ENCODE peak calls at places on chromosomes 12 and 14, in four cellular contexts. O is HepG2, C is GM12878, A is H1. F is an unnamed sample.
A peak's percentile ranks its signal among the peaks of the same experiment; 100 is the strongest.

GRCh38 chr12:17076335-17076734 is 470.4 kb upstream of the LMO3 start:
- DNase-seq in O (peak; percentile 8), C (no peak), A (no peak), F (peak; percentile 43)

GRCh38 chr14:69260979-69261605 is 1.1 kb downstream of the GALNT16 start:
- DNase-seq in O (no peak), A (peak; percentile 87), C (no peak), F (no peak)

GRCh38 chr12:57592551-57593165 is 1.7 kb downstream of the PIP4K2C start:
- DNase-seq in C (no peak), A (no peak), O (no peak), F (no peak)

GRCh38 chr12:110281549-110282342 is 699 bp downstream of the ATP2A2 start:
- DNase-seq in A (peak; percentile 72), O (no peak), C (no peak), F (no peak)

GRCh38 chr12:131827961-131828534 is at the start of gene MMP17:
- DNase-seq in O (no peak), C (no peak), A (peak; percentile 77), F (peak; percentile 52)

GRCh38 chr12:80195143-80195726 is 95.9 kb downstream of the OTOGL start:
- DNase-seq in A (no peak), O (peak; percentile 16), C (no peak), F (peak; percentile 47)

GRCh38 chr14:74649673-74650072 is 37.6 kb upstream of the LTBP2 start:
- DNase-seq in A (no peak), O (no peak), C (no peak), F (no peak)

GRCh38 chr14:60736494-60736893 is 1.9 kb downstream of the MNAT1 start:
- DNase-seq in A (no peak), C (no peak), O (peak; percentile 71), F (no peak)

GRCh38 chr14:75088566-75089373 is 19.3 kb downstream of the ZC2HC1C start:
- DNase-seq in O (peak; percentile 62), A (peak; percentile 67), C (no peak), F (peak; percentile 38)

GRCh38 chr14:52048641-52049204 is 20.1 kb downstream of the NID2 start:
- DNase-seq in A (no peak), O (no peak), C (no peak), F (no peak)

GRCh38 chr12:106123551-106123991 is 15.2 kb downstream of the NUAK1 start:
- DNase-seq in A (no peak), O (no peak), C (no peak), F (no peak)

GRCh38 chr12:114167431-114167830 is 201.3 kb upstream of the RBM19 start:
- DNase-seq in O (no peak), C (no peak), A (no peak), F (no peak)

GRCh38 chr12:49323524-49324097 is 556 bp downstream of the TROAP start:
- DNase-seq in C (no peak), A (no peak), O (no peak), F (no peak)

GRCh38 chr12:114409796-114410520 is 4.0 kb upstream of the TBX5 start:
- DNase-seq in O (no peak), C (no peak), A (no peak), F (no peak)

GRCh38 chr12:24561882-24562760 is 386.8 kb downstream of the BCAT1 start:
- DNase-seq in O (no peak), A (peak; percentile 87), C (no peak), F (peak; percentile 94)

GRCh38 chr14:60648934-60649814 is at the start of gene SIX1:
- DNase-seq in A (peak; percentile 89), O (peak; percentile 77), C (no peak), F (peak; percentile 79)

GRCh38 chr12:13075114-13075471 is 28.4 kb downstream of the GSG1 start:
- DNase-seq in A (no peak), O (no peak), C (no peak), F (no peak)

GRCh38 chr14:77457115-77457521 is 283 bp downstream of the VIPAS39 start:
- DNase-seq in O (no peak), A (no peak), C (no peak), F (peak; percentile 3)

GRCh38 chr12:52440821-52441319 is 6.7 kb upstream of the KRT75 start:
- DNase-seq in O (no peak), A (no peak), C (no peak), F (no peak)

GRCh38 chr14:78245238-78245637 is 75.1 kb downstream of the NRXN3 start:
- DNase-seq in O (no peak), A (no peak), C (no peak), F (no peak)

GRCh38 chr12:45282411-45282810 is 66.5 kb downstream of the ANO6 start:
- DNase-seq in A (no peak), C (no peak), O (no peak), F (no peak)

GRCh38 chr14:34676516-34677211 is 37.7 kb downstream of the CFL2 start:
- DNase-seq in C (no peak), A (no peak), O (no peak), F (no peak)

GRCh38 chr14:41641690-41642089 is 35.0 kb downstream of the LRFN5 start:
- DNase-seq in O (no peak), C (no peak), A (no peak), F (no peak)

GRCh38 chr12:20101046-20101445 is 267.3 kb upstream of the PDE3A start:
- DNase-seq in C (no peak), O (no peak), A (no peak), F (no peak)

GRCh38 chr12:22821985-22822384 is 197.0 kb downstream of the ETNK1 start:
- DNase-seq in A (no peak), C (no peak), O (peak; percentile 12), F (peak; percentile 64)

GRCh38 chr14:51020024-51020710 is 74.7 kb downstream of the TRIM9 start:
- DNase-seq in C (no peak), O (no peak), A (no peak), F (no peak)

GRCh38 chr14:100654025-100654813 is 67.0 kb upstream of the BEGAIN start:
- DNase-seq in C (no peak), O (no peak), A (no peak), F (no peak)

GRCh38 chr14:100653409-100653808 is 66.2 kb upstream of the BEGAIN start:
- DNase-seq in A (peak; percentile 79), O (no peak), C (no peak), F (no peak)

GRCh38 chr14:100656996-100657395 is 69.7 kb upstream of the DLK1 start:
- DNase-seq in O (no peak), A (no peak), C (no peak), F (no peak)

GRCh38 chr14:100652739-100653138 is 65.5 kb upstream of the BEGAIN start:
- DNase-seq in A (no peak), O (no peak), C (no peak), F (no peak)

GRCh38 chr14:100654814-100655795 is 67.9 kb upstream of the BEGAIN start:
- DNase-seq in A (peak; percentile 83), O (no peak), C (no peak), F (no peak)
- TF ChIP-seq SUZ12 in A (no peak), O (no peak), C (no peak), F (no peak)

DNA sequence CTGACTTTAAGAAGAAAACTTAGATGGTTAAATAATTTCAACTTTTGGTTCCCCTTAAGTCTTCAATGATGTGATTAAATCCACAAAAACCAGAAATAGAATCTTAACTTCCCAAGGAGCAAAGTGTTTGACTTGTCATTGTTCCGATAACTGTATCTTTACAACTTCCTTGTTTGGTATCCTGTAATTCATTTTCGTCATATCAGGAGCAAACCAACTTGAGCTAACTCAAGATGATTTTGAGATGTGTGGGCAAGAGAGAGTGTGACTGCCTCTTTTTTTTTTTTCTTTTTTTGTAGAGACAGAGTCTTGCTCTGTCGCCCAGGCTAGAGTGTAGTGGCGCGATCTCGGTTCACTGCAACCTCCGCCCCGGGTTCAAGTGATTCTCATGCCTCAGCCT is 25.3 kb downstream of the DRAM1 start:
- DNase-seq in C (no peak), O (no peak), A (no peak), F (no peak)
- H3K4me1 ChIP-seq in C (peaks cover 3% of the 10 kb centered on the region), O (peaks cover under 1% of the 10 kb centered on the region), A (no peaks in the 10 kb centered on the region), F (no peaks in the 10 kb centered on the region)

DNA sequence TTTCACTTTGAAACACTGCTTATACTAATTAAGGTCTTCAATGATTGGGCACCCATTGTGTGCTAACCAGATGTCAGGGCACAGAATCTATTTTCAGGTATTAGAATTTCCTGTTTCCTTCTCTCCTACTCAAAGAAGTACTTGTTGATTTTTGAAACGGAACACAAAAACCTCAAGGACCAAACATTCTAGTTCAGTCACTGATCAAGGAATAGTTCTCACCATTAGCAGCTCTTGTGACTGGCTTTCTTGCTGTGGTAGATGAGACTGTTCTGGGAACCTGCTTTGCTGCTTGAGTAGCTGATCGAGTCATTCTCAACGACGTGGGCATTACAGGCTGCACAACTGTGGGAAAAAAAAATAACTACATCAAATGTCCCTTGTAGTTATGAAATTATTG is 11.0 kb downstream of the DLGAP5 start:
- DNase-seq in C (peak; percentile 98), O (no peak), A (no peak), F (no peak)
- TF ChIP-seq SUZ12 in C (no peak), O (no peak), A (no peak), F (no peak)

GRCh38 chr14:55450539-55450938 is 10.1 kb upstream of the TBPL2 start:
- DNase-seq in C (no peak), A (peak; percentile 17), O (no peak), F (no peak)

GRCh38 chr14:55451950-55452349 is 11.5 kb upstream of the TBPL2 start:
- DNase-seq in A (peak; percentile 8), O (no peak), C (no peak), F (no peak)

GRCh38 chr14:55450124-55450523 is 9.7 kb upstream of the TBPL2 start:
- DNase-seq in A (peak; percentile 7), C (no peak), O (no peak), F (no peak)

GRCh38 chr14:55451398-55451797 is 11.0 kb upstream of the TBPL2 start:
- DNase-seq in C (no peak), O (no peak), A (peak; percentile 6), F (no peak)

DNA sequence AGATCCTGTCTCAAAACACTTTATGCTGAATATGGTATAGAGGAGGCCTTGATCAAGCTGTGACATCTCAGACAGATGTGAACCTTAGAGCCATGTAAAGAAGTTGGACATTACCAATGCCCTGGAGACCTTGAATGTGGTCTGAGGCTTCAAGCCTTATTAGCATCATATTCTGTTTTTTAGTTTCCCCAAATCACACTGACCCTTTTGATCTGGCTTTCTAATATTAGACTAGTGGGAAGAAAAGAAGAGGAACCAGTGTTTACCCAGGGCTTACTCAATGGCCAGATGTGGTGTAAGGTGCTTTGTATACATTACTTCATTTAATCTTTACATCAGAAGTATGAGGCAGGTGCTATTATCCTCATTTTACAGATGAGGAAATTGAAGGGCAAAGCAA is 10.6 kb upstream of the TBPL2 start:
- DNase-seq in A (no peak), C (no peak), O (no peak), F (no peak)
- H3K4me1 ChIP-seq in A (no peaks in the 10 kb centered on the region), C (no peaks in the 10 kb centered on the region), O (peaks cover 21% of the 10 kb centered on the region), F (no peaks in the 10 kb centered on the region)

GRCh38 chr12:88206636-88207035 is 64.5 kb downstream of the TMTC3 start:
- DNase-seq in O (no peak), A (no peak), C (no peak), F (no peak)
- TF ChIP-seq SUZ12 in O (no peak), A (no peak), C (no peak), F (no peak)

F was measured in NT2/D1.